ENCODE peak calls at places on chromosomes 13 and 19, in four cellular contexts. Y is tibial nerve, F is esophagus muscularis mucosa, X is suprapubic skin. I is an unnamed sample.

GRCh38 chr13:101634142-101634541 is 181.7 kb downstream of the ITGBL1 start:
- DNase-seq in Y (no peak), X (no peak), F (no peak), I (no peak)

GRCh38 chr13:94346261-94347019 is 133.0 kb downstream of the DCT start:
- DNase-seq in X (no peak), F (no peak), Y (no peak), I (no peak)

GRCh38 chr19:2612619-2613249 is 89.8 kb downstream of the GNG7 start:
- DNase-seq in X (no peak), F (no peak), Y (no peak), I (no peak)

GRCh38 chr13:110507678-110508381 is 53.7 kb downstream of the RAB20 start:
- DNase-seq in X (no peak), F (no peak), Y (no peak), I (peak; percentile 78)

GRCh38 chr13:42380420-42381164 is 108.6 kb downstream of the AKAP11 start:
- DNase-seq in Y (no peak), X (no peak), F (peak; percentile 53), I (no peak)

GRCh38 chr19:39833160-39833463 is 850 bp downstream of the DYRK1B start:
- DNase-seq in F (no peak), Y (no peak), X (no peak), I (no peak)

GRCh38 chr19:18939922-18940775 is 868 bp downstream of the HOMER3 start:
- DNase-seq in X (no peak), F (no peak), Y (peak; percentile 27), I (peak; percentile 28)

GRCh38 chr13:106602178-106602577 is 34.2 kb upstream of the ARGLU1 start:
- DNase-seq in X (no peak), F (no peak), Y (no peak), I (no peak)

GRCh38 chr19:58571575-58571947 is 1.6 kb downstream of the MZF1 start:
- DNase-seq in X (peak; percentile 61), F (no peak), Y (no peak), I (peak; percentile 15)

GRCh38 chr13:49395416-49396277 is 48.2 kb downstream of the CAB39L start:
- DNase-seq in F (no peak), Y (peak; percentile 37), X (no peak), I (no peak)

GRCh38 chr13:24045456-24045996 is 115.0 kb upstream of the SPATA13 start:
- DNase-seq in F (no peak), X (no peak), Y (no peak), I (no peak)

GRCh38 chr19:34489175-34489574 is 7.6 kb downstream of the WTIP start:
- DNase-seq in X (no peak), F (no peak), Y (no peak), I (peak; percentile 79)

GRCh38 chr19:56917998-56918397 is 77.5 kb upstream of the PEG3 start:
- DNase-seq in F (no peak), X (no peak), Y (no peak), I (no peak)

GRCh38 chr13:22940736-22941135 is 240.0 kb upstream of the SGCG start:
- DNase-seq in X (peak; percentile 40), Y (no peak), F (no peak), I (no peak)

GRCh38 chr19:51002101-51002532 is 713 bp upstream of the KLK8 start:
- DNase-seq in Y (no peak), X (no peak), F (no peak), I (no peak)

GRCh38 chr19:51000426-51000825 is 978 bp downstream of the KLK8 start:
- DNase-seq in Y (no peak), X (no peak), F (no peak), I (no peak)

GRCh38 chr19:51001495-51001894 is at the start of gene KLK8:
- DNase-seq in Y (no peak), F (no peak), X (no peak), I (no peak)

GRCh38 chr19:51002542-51003311 is 1.3 kb upstream of the KLK8 start:
- DNase-seq in X (no peak), Y (peak; percentile 9), F (no peak), I (peak; percentile 60)

DNA sequence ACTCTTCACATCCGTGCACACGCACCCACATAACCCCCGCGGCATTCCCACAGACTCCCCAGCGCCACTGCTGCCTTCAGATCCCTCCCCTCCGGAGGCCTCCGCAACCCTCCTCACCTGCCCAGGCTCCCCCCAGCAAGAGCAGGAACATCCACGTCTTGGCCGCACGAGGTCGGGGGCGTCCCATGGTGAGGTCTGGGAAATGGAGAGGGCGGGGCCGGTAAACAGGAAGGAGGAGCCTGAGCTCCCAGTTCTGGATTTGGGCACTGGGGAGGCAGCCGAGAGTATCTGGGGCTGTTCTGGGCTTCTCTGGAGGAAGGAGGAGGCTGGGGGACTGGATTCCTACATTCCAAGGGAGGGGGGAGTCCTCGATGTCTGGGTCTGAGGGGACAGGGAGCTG is 423 bp downstream of the KLK8 start:
- DNase-seq in Y (no peak), F (no peak), X (no peak), I (no peak)
- H3K4me1 ChIP-seq in Y (no peaks in the 10 kb centered on the region), F (no peaks in the 10 kb centered on the region), X (peaks cover 21% of the 10 kb centered on the region), I (no peaks in the 10 kb centered on the region)

GRCh38 chr13:48068952-48069351 is 26.0 kb downstream of the MED4 start:
- DNase-seq in X (no peak), Y (no peak), F (no peak), I (no peak)

GRCh38 chr13:48068036-48068435 is 26.9 kb downstream of the MED4 start:
- DNase-seq in X (no peak), Y (no peak), F (no peak), I (no peak)

GRCh38 chr13:48069573-48069972 is 25.3 kb downstream of the MED4 start:
- DNase-seq in X (no peak), F (no peak), Y (no peak), I (no peak)

GRCh38 chr13:48070942-48071341 is 24.0 kb downstream of the MED4 start:
- DNase-seq in Y (no peak), X (no peak), F (no peak), I (no peak)

DNA sequence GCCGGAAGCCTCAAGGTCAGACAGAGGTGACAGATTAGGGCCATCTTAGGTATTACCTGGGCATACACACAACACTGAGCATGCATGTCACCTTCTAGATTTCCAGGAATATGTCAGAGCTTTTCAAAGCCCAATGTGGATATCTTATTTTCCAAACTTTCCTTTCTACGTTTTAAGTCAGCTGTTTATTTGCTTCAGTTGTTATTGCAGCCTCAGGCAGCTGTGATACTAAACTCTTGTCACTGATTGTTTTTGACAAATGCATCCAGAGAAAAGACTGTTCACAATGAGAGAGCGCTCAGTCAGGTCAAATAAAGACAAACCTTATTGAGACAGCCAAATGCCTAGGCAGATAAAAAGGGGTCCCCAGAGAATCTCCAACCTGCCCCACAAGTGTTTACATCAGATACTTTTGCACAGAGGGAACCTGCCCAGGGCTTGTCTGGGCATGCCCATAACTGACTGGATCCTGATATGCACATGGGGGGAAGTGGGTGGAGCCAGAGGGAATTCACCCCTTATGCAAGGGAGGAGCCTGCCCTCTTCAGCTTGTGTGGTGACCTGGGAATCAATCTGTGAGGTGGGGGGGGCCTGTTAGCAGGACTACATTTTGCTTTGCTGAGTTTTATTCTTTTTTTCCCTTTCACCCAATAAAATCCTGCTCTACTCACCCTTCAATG is 28.5 kb downstream of the MED4 start:
- DNase-seq in Y (no peak), F (no peak), X (no peak), I (no peak)
- H3K9me3 ChIP-seq in Y (no peaks in the 10 kb centered on the region), F (no peaks in the 10 kb centered on the region), X (peaks cover 16% of the 10 kb centered on the region), I (peaks cover 19% of the 10 kb centered on the region)

GRCh38 chr13:98482476-98483444 is 94.1 kb downstream of the STK24 start:
- DNase-seq in F (no peak), Y (peak; percentile 47), X (no peak), I (peak; percentile 79)

GRCh38 chr13:98485561-98485960 is 91.3 kb downstream of the STK24 start:
- DNase-seq in F (no peak), Y (no peak), X (no peak), I (no peak)

GRCh38 chr13:98483636-98484288 is 93.1 kb downstream of the STK24 start:
- DNase-seq in Y (no peak), X (no peak), F (no peak), I (no peak)

GRCh38 chr13:98486412-98486811 is 90.5 kb downstream of the STK24 start:
- DNase-seq in F (no peak), Y (no peak), X (no peak), I (no peak)

DNA sequence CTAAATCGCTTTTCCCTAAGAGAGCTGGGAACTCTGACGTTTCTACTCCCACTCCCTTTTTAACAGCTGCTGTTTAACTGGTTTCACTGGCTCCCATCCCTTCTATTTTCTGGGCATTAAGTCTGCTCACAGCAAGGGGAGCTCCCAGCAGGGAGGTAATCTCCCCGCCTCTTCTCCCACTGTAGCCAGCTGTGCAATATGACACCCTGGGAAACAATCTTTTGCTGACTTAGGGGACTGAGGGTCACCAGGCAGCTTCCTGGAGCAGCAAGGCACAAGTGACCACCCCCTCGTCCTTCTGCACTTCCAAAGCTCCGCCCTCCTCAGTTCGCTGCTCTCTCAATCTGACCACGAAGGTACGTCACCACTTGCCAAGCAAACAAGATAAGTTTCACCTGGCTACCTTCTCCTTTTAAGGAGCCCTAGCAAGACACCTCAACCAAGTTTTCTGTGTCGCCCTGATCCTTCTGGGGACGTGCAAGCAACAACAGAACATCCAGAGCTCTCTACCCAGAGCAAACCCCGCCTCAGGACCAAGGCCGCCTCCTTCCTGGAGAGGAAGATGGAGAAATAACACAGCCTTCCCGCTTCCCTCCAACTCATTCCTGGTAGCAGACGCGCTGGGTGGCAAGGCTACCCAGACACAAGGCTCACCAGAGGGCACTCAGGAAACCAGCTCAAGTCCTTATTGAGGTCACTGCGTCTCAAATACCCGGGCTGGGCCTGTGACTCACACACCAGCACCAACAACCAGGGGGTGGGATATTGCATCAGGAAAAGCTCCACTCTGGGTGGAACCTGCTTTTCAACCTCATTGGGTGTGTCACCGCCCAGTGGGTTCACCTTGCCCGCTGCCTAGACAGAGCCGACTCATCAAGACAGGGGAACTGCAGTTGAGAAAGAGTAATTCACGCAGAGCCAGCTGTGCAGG is 92.4 kb downstream of the STK24 start:
- DNase-seq in X (peak; percentile 90), F (no peak), Y (peak; percentile 50), I (no peak)
- TF ChIP-seq EP300 in X (no peak), F (peak; percentile 58), Y (peak; percentile 63), I (peak; percentile 91)

GRCh38 chr19:4370418-4371041 is 27.2 kb downstream of the MPND start:
- DNase-seq in Y (no peak), X (no peak), F (no peak), I (no peak)
- H3K4me1 ChIP-seq in Y (peaks cover 86% of the 10 kb centered on the region), X (peaks cover 85% of the 10 kb centered on the region), F (peaks cover 83% of the 10 kb centered on the region), I (peaks cover 77% of the 10 kb centered on the region)

DNA sequence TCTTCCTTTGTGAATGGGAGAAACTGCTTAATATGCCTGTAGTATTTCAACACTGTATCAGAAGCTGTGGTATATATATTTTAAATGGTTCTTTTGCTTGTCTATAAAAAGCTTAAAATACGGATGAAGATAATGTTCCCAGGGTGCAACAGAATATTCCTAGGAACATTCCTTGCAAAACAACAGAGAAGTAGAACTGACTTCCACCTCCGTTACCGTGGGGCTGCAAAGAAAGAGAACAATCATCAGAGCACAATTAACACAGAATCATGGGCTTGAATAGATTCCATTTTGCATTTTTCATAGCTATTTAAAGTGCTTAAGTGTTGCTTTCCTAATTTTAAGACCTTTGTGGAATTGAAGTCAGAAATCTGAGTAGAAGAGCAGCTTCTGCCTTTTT is 1227.7 kb downstream of the EFNB2 start:
- DNase-seq in Y (no peak), F (no peak), X (no peak), I (no peak)
- H3K9me3 ChIP-seq in Y (no peaks in the 10 kb centered on the region), F (no peaks in the 10 kb centered on the region), X (no peaks in the 10 kb centered on the region), I (no peaks in the 10 kb centered on the region)

GRCh38 chr13:100089633-100090032 is 740 bp downstream of the PCCA start:
- DNase-seq in F (no peak), X (no peak), Y (no peak), I (no peak)

GRCh38 chr13:100090861-100091260 is 2.0 kb downstream of the PCCA start:
- DNase-seq in X (no peak), F (no peak), Y (no peak), I (no peak)

GRCh38 chr13:100088282-100088647 is 628 bp upstream of the PCCA start:
- DNase-seq in X (no peak), Y (no peak), F (no peak), I (no peak)

GRCh38 chr13:100088648-100089601 is at the start of gene PCCA:
- DNase-seq in X (peak; percentile 97), Y (peak; percentile 94), F (peak; percentile 98), I (peak; percentile 93)
- TF ChIP-seq EP300 in X (no peak), Y (peak; percentile 83), F (no peak), I (no peak)